ENCODE peak calls at places on chromosomes 6 and 20, in four cellular contexts. H is adrenal gland, E is neural progenitor cell, X is Peyer's patch. K is an unnamed sample. For H3K4me1 and H3K9me3, the result is how much of the 10 kb centered on the place peaks cover.

GRCh38 chr20:55213653-55214052 is 738.3 kb downstream of the DOK5 start:
- DNase-seq in H (no peak), E (no peak), X (no peak), K (no peak)

GRCh38 chr6:148611213-148611612 is 135.6 kb upstream of the UST start:
- DNase-seq in H (peak), E (no peak), X (no peak), K (peak)

GRCh38 chr20:44017905-44018683 is 103.4 kb downstream of the TOX2 start:
- DNase-seq in H (peak), E (no peak), X (peak), K (peak)

GRCh38 chr20:5470943-5471342 is 154.2 kb upstream of the PROKR2 start:
- DNase-seq in H (no peak), E (no peak), X (no peak), K (no peak)

GRCh38 chr20:1029980-1030379 is 27.9 kb upstream of the RSPO4 start:
- DNase-seq in H (no peak), E (no peak), X (no peak), K (no peak)

GRCh38 chr6:38755207-38755606 is 40.1 kb downstream of the DNAH8 start:
- DNase-seq in H (no peak), E (no peak), X (no peak), K (no peak)

GRCh38 chr20:58056021-58056591 is 172.3 kb downstream of the ANKRD60 start:
- DNase-seq in H (no peak), E (no peak), X (no peak), K (no peak)

GRCh38 chr20:34010405-34010895 is 16.7 kb downstream of the RALY start:
- DNase-seq in H (no peak), E (peak), X (no peak), K (no peak)

GRCh38 chr20:41178904-41179432 is 41.6 kb downstream of the PLCG1 start:
- DNase-seq in H (peak), E (peak), X (no peak), K (no peak)

GRCh38 chr20:34704177-34705007 is at the start of gene TP53INP2:
- DNase-seq in H (peak), E (peak), X (peak), K (peak)

GRCh38 chr6:160315310-160315709 is 32.9 kb upstream of the SLC22A3 start:
- DNase-seq in H (no peak), E (no peak), X (no peak), K (no peak)

GRCh38 chr20:8226106-8226505 is 94.0 kb downstream of the PLCB1 start:
- DNase-seq in H (no peak), E (no peak), X (no peak), K (no peak)

GRCh38 chr20:1435337-1435699 is 31.3 kb downstream of the NSFL1C start:
- DNase-seq in H (no peak), E (no peak), X (no peak), K (no peak)

GRCh38 chr6:107840636-107841264 is 16.6 kb upstream of the SCML4 start:
- DNase-seq in H (no peak), E (no peak), X (no peak), K (no peak)

GRCh38 chr6:58198301-58198700 is 880.9 kb downstream of the PRIM2 start:
- DNase-seq in H (no peak), E (no peak), X (no peak), K (no peak)

GRCh38 chr6:90098025-90098474 is 198.6 kb downstream of the BACH2 start:
- DNase-seq in H (peak), E (no peak), X (no peak), K (peak)

GRCh38 chr6:105484238-105485161 is 81.6 kb upstream of the PREP start:
- DNase-seq in H (no peak), E (peak), X (no peak), K (no peak)

GRCh38 chr6:41707565-41708200 is 27.7 kb downstream of the TFEB start:
- DNase-seq in H (peak), E (no peak), X (no peak), K (peak)

GRCh38 chr20:26163890-26164289 is 467.2 kb upstream of the ZNF337 start:
- DNase-seq in H (no peak), E (no peak), X (no peak), K (no peak)

GRCh38 chr6:39769012-39769411 is 23.2 kb upstream of the DAAM2 start:
- DNase-seq in H (no peak), E (no peak), X (no peak), K (no peak)

GRCh38 chr6:131262060-131262459 is 126.8 kb downstream of the AKAP7 start:
- DNase-seq in H (no peak), E (no peak), X (no peak), K (no peak)

GRCh38 chr6:101114703-101115102 is 233.6 kb upstream of the ASCC3 start:
- DNase-seq in H (no peak), E (peak), X (no peak), K (no peak)

GRCh38 chr6:67870321-67870720 is 764.8 kb upstream of the ADGRB3 start:
- DNase-seq in H (no peak), E (no peak), X (no peak), K (no peak)

GRCh38 chr20:22523128-22523498 is 61.3 kb downstream of the FOXA2 start:
- DNase-seq in H (no peak), E (no peak), X (no peak), K (no peak)

GRCh38 chr6:42841844-42842584 is 37.4 kb upstream of the RPL7L1 start:
- DNase-seq in H (no peak), E (peak), X (no peak), K (no peak)

GRCh38 chr6:5279891-5280338 is 18.6 kb downstream of the FARS2 start:
- DNase-seq in H (no peak), E (no peak), X (no peak), K (no peak)

GRCh38 chr6:74249658-74250057 is 553.7 kb downstream of the CD109 start:
- DNase-seq in H (no peak), E (no peak), X (no peak), K (no peak)

DNA sequence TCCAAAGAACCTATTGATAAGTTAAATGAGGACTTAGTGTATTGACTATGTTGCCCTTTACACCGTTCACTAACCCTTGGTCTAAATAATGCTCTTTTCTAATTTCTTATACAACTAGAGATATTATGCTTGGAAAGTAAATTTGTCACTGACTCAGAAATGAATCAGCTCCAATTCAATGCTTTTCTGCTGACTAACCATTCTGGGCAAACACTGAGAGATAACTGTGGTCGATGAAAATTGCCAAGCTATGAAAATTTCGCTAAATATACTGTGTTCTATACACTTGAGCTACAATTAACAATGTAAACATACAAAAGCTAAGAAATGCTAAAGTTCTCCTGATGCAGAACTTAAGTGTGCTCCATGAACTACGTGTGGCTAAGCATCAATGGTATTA is 23.1 kb upstream of the FBXO9 start:
- DNase-seq in H (no peak), E (no peak), X (no peak), K (no peak)
- H3K27ac ChIP-seq in H (peak), E (no peak), X (no peak), K (no peak)

GRCh38 chr6:3359973-3360726 is 96.7 kb downstream of the SLC22A23 start:
- DNase-seq in H (no peak), E (no peak), X (no peak), K (no peak)
- H3K4me1 ChIP-seq in H (under half), E (under half), X (half or more), K (under half)

GRCh38 chr6:27400877-27401642 is 12.5 kb downstream of the ZNF391 start:
- DNase-seq in H (no peak), E (no peak), X (no peak), K (no peak)
- H3K9me3 ChIP-seq in H (under half), E (under half), X (under half), K (under half)

DNA sequence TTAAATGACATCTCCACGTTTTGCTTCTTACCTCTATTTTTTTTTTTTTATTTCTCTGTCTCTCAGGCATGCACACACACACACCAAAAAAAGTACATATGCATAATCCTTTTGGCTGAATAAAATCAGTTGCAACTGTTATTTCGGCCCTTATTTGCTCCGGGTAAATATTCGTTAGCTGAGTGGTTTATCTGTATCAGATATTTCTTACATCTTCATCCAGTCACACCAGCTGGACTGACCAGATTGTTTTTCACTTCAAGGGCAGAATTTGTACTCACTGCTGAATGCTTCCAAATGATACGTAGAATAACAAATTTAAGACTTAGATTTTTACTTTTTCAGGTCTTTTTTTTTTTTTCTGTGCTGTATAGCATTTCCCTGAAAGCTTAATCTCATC is 45.5 kb downstream of the PTPN1 start:
- DNase-seq in H (no peak), E (no peak), X (no peak), K (no peak)
- H3K27ac ChIP-seq in H (no peak), E (no peak), X (no peak), K (no peak)

GRCh38 chr6:150877928-150878327 is 12.4 kb downstream of the MTHFD1L start:
- DNase-seq in H (no peak), E (no peak), X (peak), K (no peak)
- H3K4me1 ChIP-seq in H (under half), E (under half), X (under half), K (under half)

GRCh38 chr20:59764037-59764436 is 159.7 kb downstream of the PHACTR3 start:
- DNase-seq in H (no peak), E (no peak), X (no peak), K (no peak)
- H3K9me3 ChIP-seq in H (under half), E (under half), X (under half), K (under half)

DNA sequence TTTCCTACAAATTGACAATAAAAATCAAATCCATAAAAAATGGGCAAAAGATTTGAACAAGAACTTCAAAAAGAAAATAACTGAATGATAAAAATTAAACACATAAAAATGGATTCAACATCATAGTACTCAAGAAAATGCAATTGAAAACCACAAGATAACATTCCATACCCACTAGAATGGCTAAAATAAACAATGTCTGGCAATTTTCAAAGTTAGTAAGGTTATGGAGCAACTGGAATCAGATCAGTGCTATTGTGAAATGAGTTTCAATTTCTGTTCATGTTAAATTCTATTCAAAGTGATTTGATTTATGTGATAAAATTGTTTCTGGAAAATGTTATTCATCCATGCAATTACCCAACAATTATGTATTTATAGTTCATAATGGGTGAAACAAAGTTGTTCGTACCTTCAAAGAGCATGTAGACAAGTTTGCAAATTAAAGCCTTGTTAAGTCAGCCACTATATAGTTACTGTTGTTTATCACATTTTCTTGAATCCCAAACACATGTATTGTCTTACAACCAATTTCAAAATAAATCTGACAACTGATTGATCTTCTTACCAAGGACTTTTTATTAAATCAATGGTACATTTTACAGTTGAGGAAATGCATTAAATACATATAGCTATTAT is 151.5 kb upstream of the CENPW start:
- DNase-seq in H (no peak), E (no peak), X (no peak), K (no peak)
- H3K27ac ChIP-seq in H (no peak), E (no peak), X (no peak), K (no peak)